ENCODE peak calls at places on chromosomes 5 and 9, in seven cellular contexts. J, R, U, H, Y, M and T are unnamed samples.

GRCh38 chr5:138963763-138964371 is 88.7 kb upstream of the LRRTM2 start:
- DNase-seq in U (no peak), J (no peak), Y (no peak), R (no peak), M (no peak), H (no peak), T (no peak)

GRCh38 chr9:121085661-121086060 is 10.9 kb downstream of the CNTRL start:
- DNase-seq in H (no peak), J (no peak), U (no peak), R (no peak), Y (no peak), M (peak), T (no peak)

GRCh38 chr5:139631520-139632165 is 16.5 kb upstream of the CXXC5 start:
- DNase-seq in M (no peak), U (no peak), J (no peak), H (no peak), Y (no peak), R (no peak), T (no peak)

GRCh38 chr5:75567710-75568109 is 43.5 kb upstream of the ANKDD1B start:
- DNase-seq in J (no peak), R (no peak), H (no peak), Y (no peak), M (peak), U (no peak), T (no peak)

GRCh38 chr5:10295619-10296326 is 11.9 kb downstream of the CMBL start:
- DNase-seq in R (no peak), H (no peak), U (no peak), Y (no peak), M (no peak), J (no peak), T (no peak)

GRCh38 chr9:108444400-108445358 is 411.1 kb downstream of the ACTL7B start:
- DNase-seq in J (peak), R (no peak), M (peak), Y (no peak), U (no peak), H (no peak), T (peak)

GRCh38 chr5:163773181-163773580 is 267.8 kb downstream of the MAT2B start:
- DNase-seq in M (no peak), H (no peak), Y (no peak), J (no peak), U (no peak), R (no peak), T (no peak)

GRCh38 chr5:98556707-98557106 is 216.8 kb upstream of the RGMB start:
- DNase-seq in R (no peak), M (peak), J (no peak), Y (no peak), H (no peak), U (no peak), T (no peak)

GRCh38 chr5:135466178-135467050 is 14.3 kb upstream of the TIFAB start:
- DNase-seq in J (no peak), H (peak), Y (no peak), R (peak), U (peak), M (peak), T (no peak)
- TF ChIP-seq CTCF in J (peak), H (peak), Y (peak), R (peak), U (peak), M (peak), T (peak)

GRCh38 chr5:32168460-32169033 is 5.6 kb downstream of the GOLPH3 start:
- DNase-seq in H (no peak), R (no peak), U (no peak), J (no peak), M (no peak), Y (no peak), T (no peak)
- H3K4me3 ChIP-seq in H (no peak), R (no peak), U (no peak), J (no peak), M (no peak), Y (no peak), T (no peak)

DNA sequence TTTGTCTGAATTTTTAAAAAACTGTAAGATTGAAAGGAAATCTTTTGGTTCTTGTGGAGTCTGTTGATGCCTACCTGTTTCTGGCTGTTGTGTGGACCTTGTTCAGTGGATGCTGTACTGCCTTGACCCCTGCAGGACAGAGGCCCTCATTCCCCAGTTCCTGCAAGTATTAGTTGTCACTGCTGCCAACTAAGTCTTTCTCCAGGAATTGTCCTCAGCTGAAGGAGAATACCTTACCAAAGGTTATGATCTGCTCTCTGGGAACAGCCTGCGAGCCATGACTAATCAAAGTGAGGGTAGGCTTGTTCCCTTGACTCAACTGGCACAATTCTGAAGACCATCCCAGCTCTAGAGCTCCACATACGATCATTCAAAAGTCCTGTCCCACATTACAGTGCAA is 145.3 kb upstream of the FST start:
- DNase-seq in M (peak), R (peak), J (no peak), Y (no peak), H (no peak), U (no peak), T (no peak)
- TF ChIP-seq CTCF in M (peak), R (no peak), J (no peak), Y (no peak), H (no peak), U (no peak), T (peak)

DNA sequence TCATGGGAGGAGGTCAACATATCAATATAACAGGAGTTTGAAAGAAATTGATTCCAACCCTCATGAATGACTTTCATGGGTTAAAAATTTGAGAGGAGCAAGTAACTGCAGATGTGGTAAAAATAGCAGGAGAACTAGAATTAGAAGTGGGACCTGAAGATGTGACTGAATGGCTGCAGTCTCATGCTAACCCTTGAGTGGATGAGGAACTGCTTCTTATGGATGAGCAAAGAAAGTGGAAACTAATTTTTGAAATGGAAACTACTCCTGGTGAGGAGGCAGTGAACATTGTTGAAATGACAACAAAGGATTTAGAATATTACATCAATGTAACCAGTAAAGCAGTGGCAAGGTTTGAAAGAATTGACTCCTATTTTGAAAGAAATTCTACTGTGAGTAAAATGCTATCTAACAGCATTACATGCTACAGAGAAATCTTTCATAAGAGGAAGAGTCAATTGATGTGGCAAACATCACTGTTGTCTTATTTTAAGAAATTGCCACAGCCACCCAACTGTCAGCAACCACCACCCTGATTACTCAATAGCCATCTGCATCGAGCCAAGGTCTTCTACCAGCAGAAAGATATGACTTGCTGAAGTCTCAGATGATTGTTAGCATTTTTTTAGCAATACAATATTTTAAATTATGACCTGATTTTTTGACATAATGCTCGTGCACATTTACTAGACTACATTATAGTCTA is 1683.3 kb downstream of the MAT2B start:
- DNase-seq in M (no peak), J (no peak), Y (no peak), R (no peak), H (no peak), U (no peak), T (no peak)
- H3K4me3 ChIP-seq in M (no peak), J (no peak), Y (no peak), R (no peak), H (no peak), U (no peak), T (no peak)